ENCODE peak calls at places on chromosomes 11 and 22, in eight cellular contexts. J is dorsolateral prefrontal cortex; W is CD8-positive, alpha-beta T cell; Q is brain microvascular endothelial cell; T is A172; U is RKO; B is cardiac muscle cell; A is PC-3. R is an unnamed sample.

GRCh38 chr11:44942029-44942710 is 8.5 kb downstream of the TP53I11 start:
- DNase-seq in T (no peak), A (no peak), B (no peak), W (no peak), U (no peak), Q (no peak), J (no peak), R (no peak)

GRCh38 chr22:32080904-32081303 is 37.8 kb downstream of the SLC5A1 start:
- DNase-seq in A (peak; percentile 60), B (peak; percentile 63), J (no peak), U (peak; percentile 67), Q (peak; percentile 36), T (peak; percentile 29), W (no peak), R (no peak)

GRCh38 chr11:44934735-44935250 is 15.9 kb downstream of the TP53I11 start:
- DNase-seq in T (no peak), U (no peak), J (no peak), W (no peak), B (no peak), A (no peak), Q (no peak), R (no peak)

GRCh38 chr22:44088976-44089570 is 65.0 kb downstream of the PARVB start:
- DNase-seq in U (no peak), A (no peak), T (peak; percentile 55), J (no peak), W (no peak), Q (peak; percentile 42), B (no peak), R (no peak)

GRCh38 chr11:12727556-12728070 is 53.4 kb downstream of the TEAD1 start:
- DNase-seq in W (no peak), J (no peak), Q (peak; percentile 77), B (no peak), U (no peak), A (no peak), T (peak; percentile 42), R (no peak)

GRCh38 chr22:24087071-24087795 is 76.1 kb downstream of the CABIN1 start:
- DNase-seq in U (no peak), B (no peak), J (no peak), A (no peak), W (no peak), Q (no peak), T (no peak), R (no peak)

GRCh38 chr11:107453594-107454286 is 3.9 kb downstream of the CWF19L2 start:
- DNase-seq in U (no peak), Q (no peak), W (no peak), A (no peak), B (no peak), J (no peak), T (no peak), R (no peak)

GRCh38 chr22:47213571-47214230 is 451.3 kb downstream of the TBC1D22A start:
- DNase-seq in J (peak; percentile 25), A (peak; percentile 61), U (no peak), Q (no peak), B (no peak), T (no peak), W (peak; percentile 9), R (peak; percentile 27)

GRCh38 chr11:75644370-75644769 is 24.5 kb downstream of the MAP6 start:
- DNase-seq in B (no peak), Q (no peak), U (no peak), W (no peak), T (no peak), J (no peak), A (no peak), R (no peak)

GRCh38 chr11:103532133-103532788 is 423.0 kb downstream of the DYNC2H1 start:
- DNase-seq in T (peak; percentile 75), J (no peak), Q (peak; percentile 67), B (no peak), A (peak; percentile 95), W (no peak), U (peak; percentile 80), R (no peak)